ENCODE peak calls at places on chromosomes 2 and 18, in nine cellular contexts. Z is body of pancreas, E is suprapubic skin, W is heart left ventricle, F is A549, I is spleen, L is esophagus squamous epithelium, Y is lower leg skin, K is uterus. V is an unnamed sample.

GRCh38 chr18:22505136-22505535 is 87.4 kb upstream of the CTAGE1 start:
- DNase-seq in Z (no peak), E (no peak), W (no peak), F (no peak), I (no peak), L (no peak), Y (no peak), K (no peak), V (no peak)

GRCh38 chr2:133836691-133837090 is 268.4 kb upstream of the NCKAP5 start:
- DNase-seq in Z (no peak), E (no peak), W (no peak), F (no peak), I (no peak), L (no peak), Y (peak), K (no peak), V (no peak)

GRCh38 chr18:55079067-55079466 is 119.8 kb upstream of the CCDC68 start:
- DNase-seq in Z (no peak), E (no peak), W (no peak), F (no peak), I (no peak), L (no peak), Y (no peak), K (no peak), V (no peak)

GRCh38 chr2:40760071-40760666 is 308.3 kb upstream of the SLC8A1 start:
- DNase-seq in Z (peak), E (no peak), W (peak), F (peak), I (no peak), L (no peak), Y (peak), K (peak), V (no peak)

GRCh38 chr2:237572742-237573101 is 6.3 kb downstream of the PRLH start:
- DNase-seq in Z (no peak), E (no peak), W (no peak), F (no peak), I (peak), L (no peak), Y (no peak), K (no peak), V (peak)

GRCh38 chr18:79905389-79905911 is 46.0 kb downstream of the SLC66A2 start:
- DNase-seq in Z (peak), E (peak), W (no peak), F (no peak), I (peak), L (no peak), Y (no peak), K (peak), V (peak)

GRCh38 chr18:29651121-29651675 is 1391.3 kb downstream of the DSC3 start:
- DNase-seq in Z (no peak), E (no peak), W (no peak), F (no peak), I (no peak), L (no peak), Y (no peak), K (no peak), V (no peak)

GRCh38 chr2:4391013-4391412 is 687.6 kb downstream of the DCDC2C start:
- DNase-seq in Z (no peak), E (no peak), W (no peak), F (no peak), I (no peak), L (no peak), Y (no peak), K (no peak), V (no peak)

GRCh38 chr2:9473308-9473984 is 905 bp upstream of the IAH1 start:
- DNase-seq in Z (peak), E (no peak), W (no peak), F (peak), I (peak), L (no peak), Y (no peak), K (no peak), V (no peak)

GRCh38 chr2:20597868-20598183 is 53.1 kb downstream of the HS1BP3 start:
- DNase-seq in Z (peak), E (peak), W (no peak), F (no peak), I (peak), L (no peak), Y (no peak), K (peak), V (peak)

GRCh38 chr2:242032780-242033656 is 163.5 kb downstream of the RTP5 start:
- DNase-seq in Z (no peak), E (peak), W (no peak), F (no peak), I (peak), L (no peak), Y (no peak), K (peak), V (no peak)

GRCh38 chr2:9532421-9532820 is 23.2 kb downstream of the ADAM17 start:
- DNase-seq in Z (no peak), E (no peak), W (no peak), F (no peak), I (no peak), L (no peak), Y (no peak), K (no peak), V (no peak)

GRCh38 chr2:45874324-45874723 is 222.8 kb downstream of the PRKCE start:
- DNase-seq in Z (peak), E (peak), W (peak), F (no peak), I (no peak), L (no peak), Y (peak), K (peak), V (peak)

GRCh38 chr18:37393945-37394609 is 171.5 kb downstream of the CELF4 start:
- DNase-seq in Z (peak), E (peak), W (peak), F (peak), I (peak), L (no peak), Y (peak), K (peak), V (peak)

GRCh38 chr2:88055049-88055435 is 541 bp downstream of the KRCC1 start:
- DNase-seq in Z (no peak), E (no peak), W (no peak), F (peak), I (no peak), L (no peak), Y (no peak), K (no peak), V (no peak)

GRCh38 chr18:35616664-35617423 is 35.3 kb downstream of the GALNT1 start:
- DNase-seq in Z (peak), E (no peak), W (peak), F (peak), I (peak), L (peak), Y (peak), K (no peak), V (peak)

GRCh38 chr2:105744091-105744908 is 412 bp upstream of the NCK2 start:
- DNase-seq in Z (peak), E (peak), W (peak), F (peak), I (peak), L (no peak), Y (no peak), K (peak), V (peak)

GRCh38 chr2:203830294-203831055 is 37.1 kb upstream of the CTLA4 start:
- DNase-seq in Z (no peak), E (no peak), W (no peak), F (no peak), I (no peak), L (no peak), Y (no peak), K (no peak), V (no peak)

GRCh38 chr2:120620025-120620793 is 115.5 kb upstream of the GLI2 start:
- DNase-seq in Z (no peak), E (no peak), W (no peak), F (no peak), I (no peak), L (no peak), Y (no peak), K (no peak), V (no peak)

GRCh38 chr2:19073522-19073921 is 284.9 kb downstream of the OSR1 start:
- DNase-seq in Z (no peak), E (no peak), W (no peak), F (peak), I (no peak), L (no peak), Y (no peak), K (no peak), V (no peak)

GRCh38 chr2:99430614-99431258 is 59.1 kb downstream of the REV1 start:
- DNase-seq in Z (no peak), E (no peak), W (no peak), F (no peak), I (no peak), L (no peak), Y (no peak), K (no peak), V (no peak)

GRCh38 chr2:144515694-144516416 is 4.1 kb downstream of the ZEB2 start:
- DNase-seq in Z (no peak), E (no peak), W (peak), F (no peak), I (peak), L (no peak), Y (no peak), K (peak), V (peak)

GRCh38 chr2:11446733-11447248 is 19.2 kb downstream of the E2F6 start:
- DNase-seq in Z (peak), E (no peak), W (peak), F (peak), I (no peak), L (no peak), Y (peak), K (peak), V (no peak)

GRCh38 chr2:241114836-241115235 is 12.7 kb upstream of the MTERF4 start:
- DNase-seq in Z (no peak), E (peak), W (no peak), F (no peak), I (no peak), L (no peak), Y (no peak), K (no peak), V (no peak)

GRCh38 chr18:22066083-22066485 is 103.3 kb upstream of the GATA6 start:
- DNase-seq in Z (no peak), E (no peak), W (no peak), F (no peak), I (peak), L (no peak), Y (no peak), K (no peak), V (no peak)

GRCh38 chr18:53991202-53991601 is 233.3 kb downstream of the MBD2 start:
- DNase-seq in Z (no peak), E (no peak), W (no peak), F (peak), I (no peak), L (no peak), Y (no peak), K (no peak), V (no peak)

GRCh38 chr18:67266246-67266570 is 250.3 kb downstream of the DSEL start:
- DNase-seq in Z (no peak), E (no peak), W (no peak), F (no peak), I (no peak), L (no peak), Y (no peak), K (no peak), V (no peak)
- TF ChIP-seq POLR2A in Z (no peak), E (no peak), W (no peak), F (no peak), I (no peak), L (no peak), Y (no peak), K (no peak), V (no peak)

GRCh38 chr2:73830871-73831401 is 2.2 kb downstream of the STAMBP start:
- DNase-seq in Z (no peak), E (no peak), W (no peak), F (no peak), I (no peak), L (no peak), Y (no peak), K (no peak), V (no peak)
- TF ChIP-seq POLR2A in Z (no peak), E (no peak), W (no peak), F (no peak), I (no peak), L (no peak), Y (no peak), K (no peak), V (no peak)

GRCh38 chr2:30293303-30293912 is 62.1 kb downstream of the LBH start:
- DNase-seq in Z (no peak), E (no peak), W (no peak), F (peak), I (no peak), L (no peak), Y (no peak), K (peak), V (no peak)
- TF ChIP-seq POLR2A in Z (no peak), E (no peak), W (no peak), F (no peak), I (no peak), L (no peak), Y (no peak), K (no peak), V (no peak)

GRCh38 chr2:196229013-196229412 is 57.6 kb upstream of the STK17B start:
- DNase-seq in Z (no peak), E (no peak), W (no peak), F (no peak), I (no peak), L (no peak), Y (no peak), K (no peak), V (no peak)

GRCh38 chr2:196233033-196233807 is 61.8 kb upstream of the STK17B start:
- DNase-seq in Z (peak), E (no peak), W (peak), F (peak), I (no peak), L (no peak), Y (peak), K (no peak), V (no peak)

GRCh38 chr2:196226058-196226747 is 54.8 kb upstream of the STK17B start:
- DNase-seq in Z (no peak), E (no peak), W (no peak), F (no peak), I (no peak), L (no peak), Y (no peak), K (no peak), V (no peak)

GRCh38 chr2:196230460-196230859 is 59.1 kb upstream of the STK17B start:
- DNase-seq in Z (no peak), E (no peak), W (no peak), F (no peak), I (no peak), L (no peak), Y (no peak), K (no peak), V (no peak)

GRCh38 chr2:196230051-196230450 is 58.7 kb upstream of the STK17B start:
- DNase-seq in Z (peak), E (no peak), W (no peak), F (no peak), I (no peak), L (no peak), Y (no peak), K (no peak), V (no peak)
- TF ChIP-seq POLR2A in Z (no peak), E (no peak), W (no peak), F (no peak), I (no peak), L (no peak), Y (no peak), K (no peak), V (no peak)

V was measured in right lobe of liver.